ENCODE peak calls at places on chromosomes 6 and 20, in four cellular contexts. R is sigmoid colon, I is breast epithelium, F is GM12891. K is an unnamed sample.

GRCh38 chr6:20639161-20639560 is 104.9 kb downstream of the CDKAL1 start:
- DNase-seq in R (no peak), I (no peak), F (no peak), K (no peak)

GRCh38 chr6:150322452-150322851 is 46.4 kb upstream of the IYD start:
- DNase-seq in R (no peak), I (no peak), F (no peak), K (no peak)

GRCh38 chr6:4346659-4347333 is 211.4 kb upstream of the ECI2 start:
- DNase-seq in R (no peak), I (no peak), F (no peak), K (no peak)

GRCh38 chr20:44066645-44067606 is 120.1 kb downstream of the JPH2 start:
- DNase-seq in R (no peak), I (peak), F (no peak), K (no peak)

GRCh38 chr6:13761361-13762036 is 49.9 kb upstream of the RANBP9 start:
- DNase-seq in R (peak), I (no peak), F (no peak), K (no peak)

GRCh38 chr6:14059791-14060436 is 57.7 kb upstream of the CD83 start:
- DNase-seq in R (no peak), I (peak), F (no peak), K (no peak)

GRCh38 chr6:169859978-169860703 is 108.7 kb downstream of the ERMARD start:
- DNase-seq in R (no peak), I (peak), F (no peak), K (no peak)

GRCh38 chr20:48944663-48945297 is 23.3 kb downstream of the ARFGEF2 start:
- DNase-seq in R (no peak), I (no peak), F (no peak), K (no peak)

GRCh38 chr6:1856381-1856780 is 246.7 kb downstream of the FOXC1 start:
- DNase-seq in R (no peak), I (no peak), F (peak), K (peak)

GRCh38 chr20:53706008-53706481 is 112.4 kb upstream of the ZNF217 start:
- DNase-seq in R (no peak), I (no peak), F (no peak), K (no peak)

GRCh38 chr6:42279144-42279781 is 61.6 kb upstream of the MRPS10 start:
- DNase-seq in R (peak), I (no peak), F (no peak), K (no peak)

GRCh38 chr20:24747015-24747712 is 201.9 kb upstream of the CST7 start:
- DNase-seq in R (no peak), I (no peak), F (no peak), K (no peak)

GRCh38 chr6:47371139-47371874 is 61.6 kb upstream of the TNFRSF21 start:
- DNase-seq in R (no peak), I (no peak), F (no peak), K (no peak)

GRCh38 chr6:12577124-12577845 is 139.3 kb upstream of the PHACTR1 start:
- DNase-seq in R (no peak), I (no peak), F (no peak), K (no peak)

GRCh38 chr20:8487715-8488114 is 355.6 kb downstream of the PLCB1 start:
- DNase-seq in R (no peak), I (no peak), F (no peak), K (no peak)

GRCh38 chr20:8490076-8490830 is 358.2 kb downstream of the PLCB1 start:
- DNase-seq in R (no peak), I (no peak), F (no peak), K (no peak)

GRCh38 chr20:8489094-8489883 is 357.2 kb downstream of the PLCB1 start:
- DNase-seq in R (no peak), I (no peak), F (no peak), K (no peak)

DNA sequence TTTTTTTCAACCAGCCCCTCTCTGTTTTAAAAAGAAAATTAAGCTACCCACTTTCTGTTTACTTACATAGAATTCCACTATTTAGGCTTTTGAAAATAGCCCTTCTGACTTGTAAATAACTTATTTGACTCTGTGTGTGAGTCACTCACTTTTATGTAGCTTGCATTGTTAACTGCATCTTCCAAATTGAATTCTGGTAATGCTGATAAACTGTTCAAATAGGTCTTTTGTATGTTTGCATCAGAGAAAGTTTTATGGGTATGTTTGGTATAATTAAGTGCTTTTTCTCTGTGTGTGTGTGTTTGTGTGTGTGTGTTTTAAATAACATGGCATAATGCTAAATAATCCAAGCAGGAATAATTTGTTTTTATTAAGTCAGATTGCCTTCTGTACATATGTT is 360.1 kb downstream of the PLCB1 start:
- DNase-seq in R (no peak), I (no peak), F (no peak), K (no peak)
- TF ChIP-seq POLR2A in R (no peak), I (no peak), F (no peak), K (no peak)

GRCh38 chr6:142943746-142944125 is 1.2 kb downstream of the HIVEP2 start:
- DNase-seq in R (no peak), I (no peak), F (no peak), K (no peak)

GRCh38 chr6:142942805-142943227 is 2.2 kb downstream of the HIVEP2 start:
- DNase-seq in R (no peak), I (no peak), F (no peak), K (no peak)

GRCh38 chr6:142945071-142945445 is at the start of gene HIVEP2:
- DNase-seq in R (peak), I (peak), F (peak), K (peak)

GRCh38 chr6:142945446-142946180 is 637 bp upstream of the HIVEP2 start:
- DNase-seq in R (no peak), I (no peak), F (peak), K (no peak)

GRCh38 chr6:142944126-142945066 is 580 bp downstream of the HIVEP2 start:
- DNase-seq in R (peak), I (peak), F (peak), K (peak)
- TF ChIP-seq POLR2A in R (peak), I (no peak), F (peak), K (peak)

GRCh38 chr6:134516582-134516981 is 198.7 kb upstream of the SGK1 start:
- DNase-seq in R (no peak), I (no peak), F (no peak), K (no peak)

GRCh38 chr6:134517863-134518262 is 200.0 kb upstream of the SGK1 start:
- DNase-seq in R (no peak), I (no peak), F (no peak), K (no peak)

GRCh38 chr6:134517145-134517658 is 199.3 kb upstream of the SGK1 start:
- DNase-seq in R (peak), I (peak), F (no peak), K (no peak)

GRCh38 chr6:134512946-134513345 is 195.0 kb upstream of the SGK1 start:
- DNase-seq in R (no peak), I (no peak), F (no peak), K (no peak)

GRCh38 chr6:134515976-134516375 is 198.1 kb upstream of the SGK1 start:
- DNase-seq in R (no peak), I (no peak), F (no peak), K (no peak)
- TF ChIP-seq POLR2A in R (no peak), I (no peak), F (no peak), K (no peak)

DNA sequence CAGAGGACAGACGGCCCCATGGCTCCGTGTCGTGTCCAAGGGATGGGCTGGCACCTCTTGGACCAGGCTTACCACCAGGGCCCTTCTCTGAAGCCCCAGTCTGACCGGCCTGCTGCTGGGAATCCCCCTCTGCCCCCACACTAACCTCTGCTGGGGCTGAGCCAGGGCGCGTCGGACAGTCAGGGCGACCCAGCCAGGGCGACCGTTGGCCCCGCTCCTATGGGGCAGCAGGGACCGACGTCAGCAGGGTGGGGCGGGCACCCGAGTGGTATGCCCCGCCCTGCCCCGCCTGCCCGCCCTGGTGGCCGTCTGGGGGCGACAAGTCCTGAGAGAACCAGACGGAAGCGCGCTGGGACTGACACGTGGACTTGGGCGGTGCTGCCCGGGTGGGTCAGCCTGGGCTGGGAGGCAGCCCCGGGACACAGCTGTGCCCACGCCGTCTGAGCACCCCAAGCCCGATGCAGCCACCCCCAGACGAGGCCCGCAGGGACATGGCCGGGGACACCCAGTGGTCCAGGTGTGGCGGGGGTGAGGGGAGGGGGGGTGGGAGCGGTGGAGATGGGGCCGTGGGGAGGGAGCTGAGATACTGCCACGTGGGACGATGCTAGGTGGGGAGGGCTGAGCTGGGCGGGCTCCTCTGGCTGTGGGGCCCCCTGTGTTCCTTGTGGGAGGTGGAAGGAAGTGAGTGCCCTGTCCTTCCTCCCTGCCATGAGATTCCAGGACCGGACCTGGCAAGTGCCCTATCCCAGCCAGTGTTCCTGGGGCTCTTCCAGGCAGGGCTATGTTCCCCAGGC is at the start of gene SLC17A9:
- DNase-seq in R (peak), I (no peak), F (peak), K (peak)
- TF ChIP-seq POLR2A in R (no peak), I (no peak), F (peak), K (no peak)

DNA sequence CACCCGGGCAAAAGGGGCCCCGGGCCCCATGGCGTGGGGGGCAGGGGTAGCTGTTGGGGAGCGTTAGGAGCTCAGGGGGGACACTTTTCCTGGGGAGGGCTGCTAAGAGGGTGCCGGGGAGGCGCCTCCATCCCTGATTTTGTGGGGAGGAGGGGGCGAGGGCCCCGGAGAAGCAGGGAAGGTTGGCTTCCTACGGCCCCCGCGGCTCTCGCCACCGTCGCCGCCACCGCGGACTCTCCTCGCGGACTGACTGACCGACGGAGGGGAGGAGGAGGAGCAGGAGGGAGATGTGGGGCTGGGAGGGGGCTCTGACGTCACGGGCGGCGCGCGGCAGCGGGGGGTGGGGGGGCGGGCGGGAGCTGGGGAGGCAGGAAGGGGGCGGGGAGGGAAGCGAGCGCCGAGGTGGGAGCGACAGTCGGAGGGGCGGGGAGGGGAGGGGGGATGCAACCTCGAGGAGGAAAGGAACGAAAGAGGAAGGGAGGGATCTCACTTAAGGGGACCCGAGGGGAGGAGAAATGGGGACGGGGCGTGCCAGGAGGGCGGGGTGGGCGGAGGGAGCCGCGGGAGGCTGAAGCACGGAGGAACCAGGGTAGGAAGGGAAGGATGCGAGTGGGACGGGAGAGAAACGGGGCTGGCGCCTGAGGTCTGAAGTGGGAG is 5.1 kb downstream of the GABBR1 start:
- DNase-seq in R (peak), I (peak), F (peak), K (peak)
- TF ChIP-seq POLR2A in R (peak), I (peak), F (no peak), K (peak)

K was measured in tibial nerve.